ENCODE peak calls at places on chromosomes 12 and 14, in eight cellular contexts. H is nephron progenitor cell, F is cardiac muscle cell, L is HFFc6, B is tibial artery, G is mucosa of descending colon, M is BE2C, E is B cell. N is an unnamed sample.

GRCh38 chr12:57340104-57340503 is 89.1 kb upstream of the STAC3 start:
- DNase-seq in H (peak; percentile 33), F (peak; percentile 77), L (peak; percentile 17), B (peak; percentile 55), G (peak; percentile 34), M (no peak), E (no peak), N (no peak)

GRCh38 chr12:128992116-128992515 is 138.8 kb downstream of the GLT1D1 start:
- DNase-seq in H (no peak), F (no peak), L (no peak), B (no peak), G (no peak), M (no peak), E (no peak), N (no peak)

GRCh38 chr12:124347805-124348658 is 53.1 kb downstream of the RFLNA start:
- DNase-seq in H (peak; percentile 28), F (no peak), L (no peak), B (no peak), G (peak; percentile 48), M (no peak), E (no peak), N (peak; percentile 16)

GRCh38 chr14:100593751-100594624 is 6.8 kb upstream of the BEGAIN start:
- DNase-seq in H (no peak), F (no peak), L (no peak), B (no peak), G (no peak), M (peak; percentile 4), E (no peak), N (no peak)

GRCh38 chr12:109793826-109794501 is 39.2 kb downstream of the TRPV4 start:
- DNase-seq in H (no peak), F (no peak), L (no peak), B (no peak), G (no peak), M (no peak), E (no peak), N (no peak)

GRCh38 chr14:100307215-100308111 is 1.2 kb upstream of the SLC25A29 start:
- DNase-seq in H (peak; percentile 54), F (peak; percentile 43), L (no peak), B (no peak), G (peak; percentile 39), M (peak; percentile 34), E (peak; percentile 62), N (peak; percentile 47)

GRCh38 chr14:24054324-24054641 is 2.5 kb downstream of the CARMIL3 start:
- DNase-seq in H (no peak), F (no peak), L (no peak), B (no peak), G (no peak), M (no peak), E (no peak), N (no peak)

GRCh38 chr12:118536306-118536900 is 160.0 kb downstream of the SUDS3 start:
- DNase-seq in H (no peak), F (no peak), L (no peak), B (no peak), G (no peak), M (no peak), E (no peak), N (no peak)

GRCh38 chr12:122067966-122068365 is 10.6 kb upstream of the MLXIP start:
- DNase-seq in H (no peak), F (no peak), L (no peak), B (no peak), G (peak; percentile 59), M (no peak), E (peak; percentile 80), N (no peak)

GRCh38 chr12:65741662-65742480 is 82.4 kb upstream of the HMGA2 start:
- DNase-seq in H (peak; percentile 91), F (peak; percentile 84), L (peak; percentile 30), B (no peak), G (peak; percentile 7), M (no peak), E (peak; percentile 58), N (peak; percentile 80)

DNA sequence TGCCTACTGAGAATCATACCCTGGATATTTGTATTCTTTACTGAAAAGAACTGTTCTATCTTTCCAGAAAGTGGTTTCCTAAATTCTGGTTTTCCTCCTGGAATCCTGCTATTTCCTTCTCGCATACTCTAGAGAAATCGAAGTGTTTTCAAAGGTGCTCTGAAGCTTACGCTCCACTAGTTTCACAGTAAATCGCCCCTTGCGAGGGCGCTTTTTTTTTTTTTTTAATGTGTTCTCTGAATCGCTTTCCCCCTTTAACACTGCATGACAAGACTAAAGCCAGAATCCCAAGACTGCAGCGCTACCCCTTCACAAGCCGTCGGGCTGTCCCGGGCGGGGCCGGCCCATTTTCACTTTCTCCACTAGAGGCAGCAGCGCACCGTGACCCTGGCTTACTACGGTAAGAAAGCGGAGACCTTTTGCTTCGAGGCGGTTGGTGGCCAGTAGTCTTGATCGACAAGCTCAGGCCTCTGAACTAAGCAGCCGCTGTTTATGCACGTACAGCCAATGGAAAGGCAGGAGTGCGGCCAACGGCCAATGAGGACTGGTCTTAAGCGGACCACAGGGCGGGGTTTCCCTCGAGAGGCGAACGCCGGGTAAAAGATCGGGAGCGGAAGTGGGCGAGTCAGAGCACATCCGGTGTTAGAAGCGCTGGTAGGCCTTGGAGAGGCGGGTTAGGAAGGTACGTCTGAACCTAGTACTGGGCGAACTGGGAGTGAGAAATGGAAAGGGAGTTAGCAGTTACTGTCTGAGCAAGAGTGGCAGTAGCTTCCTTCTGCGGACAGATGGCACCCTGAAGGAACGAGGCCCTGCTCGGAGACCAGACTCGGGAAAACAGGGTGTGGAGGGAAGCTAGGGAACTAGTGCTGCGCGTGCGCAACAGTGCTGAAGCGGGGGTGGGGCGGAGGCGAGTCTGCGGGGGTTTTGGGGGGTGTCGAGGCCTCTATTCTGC is at the start of gene TMBIM6:
- DNase-seq in H (peak; percentile 97), F (peak; percentile 100), L (peak; percentile 100), B (peak; percentile 100), G (peak; percentile 99), M (peak; percentile 99), E (peak; percentile 86), N (peak; percentile 97)
- TF ChIP-seq CTCF in H (peak; percentile 91), F (peak; percentile 94), L (peak; percentile 94), B (peak; percentile 96), G (peak; percentile 96), M (peak; percentile 89), E (peak; percentile 97), N (peak; percentile 86)

DNA sequence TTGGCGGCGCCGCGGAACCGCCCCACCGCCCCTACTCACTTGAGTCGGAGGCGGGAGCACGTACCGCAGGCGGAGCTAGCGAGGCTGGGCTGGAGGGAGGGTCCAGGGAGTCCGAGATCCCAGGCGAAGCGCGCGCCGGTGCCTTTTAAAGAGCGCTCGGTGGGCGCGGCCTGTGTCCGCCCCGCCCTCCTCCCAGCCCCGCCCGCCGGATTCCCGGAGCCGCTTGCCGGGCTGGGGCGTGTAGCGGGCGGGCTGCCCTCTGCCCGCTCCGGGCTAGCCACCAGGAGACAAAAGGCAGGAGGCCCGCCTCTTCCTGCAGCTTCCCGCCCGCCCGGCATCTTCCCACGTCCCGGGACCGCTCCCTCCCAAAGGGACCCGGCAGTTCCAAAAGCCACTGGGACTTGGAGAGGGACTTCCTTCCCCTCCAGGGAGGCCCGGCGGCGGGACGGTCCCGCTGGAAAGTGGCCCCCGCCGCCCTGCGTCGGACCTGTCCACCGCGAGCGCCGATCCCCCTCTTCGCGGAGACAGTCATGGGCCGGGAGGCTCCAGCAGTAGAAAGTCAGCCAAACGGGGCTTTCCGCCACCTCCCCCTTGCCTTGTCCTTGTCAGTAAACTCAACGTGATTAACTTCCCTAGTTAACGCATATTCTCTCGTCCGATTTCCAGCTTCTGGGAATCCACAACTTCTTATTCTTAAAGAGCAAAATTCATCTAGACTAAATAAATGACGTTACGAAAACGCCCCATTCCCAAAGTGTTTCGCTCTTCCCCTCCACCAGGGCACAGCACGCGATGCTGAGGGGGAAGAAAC is at the start of gene CSRP2:
- DNase-seq in H (peak; percentile 96), F (peak; percentile 98), L (peak; percentile 58), B (peak; percentile 88), G (peak; percentile 91), M (peak; percentile 93), E (peak; percentile 78), N (peak; percentile 96)
- TF ChIP-seq CTCF in H (peak; percentile 30), F (peak; percentile 36), L (peak; percentile 54), B (peak; percentile 55), G (no peak), M (peak; percentile 26), E (no peak), N (no peak)

DNA sequence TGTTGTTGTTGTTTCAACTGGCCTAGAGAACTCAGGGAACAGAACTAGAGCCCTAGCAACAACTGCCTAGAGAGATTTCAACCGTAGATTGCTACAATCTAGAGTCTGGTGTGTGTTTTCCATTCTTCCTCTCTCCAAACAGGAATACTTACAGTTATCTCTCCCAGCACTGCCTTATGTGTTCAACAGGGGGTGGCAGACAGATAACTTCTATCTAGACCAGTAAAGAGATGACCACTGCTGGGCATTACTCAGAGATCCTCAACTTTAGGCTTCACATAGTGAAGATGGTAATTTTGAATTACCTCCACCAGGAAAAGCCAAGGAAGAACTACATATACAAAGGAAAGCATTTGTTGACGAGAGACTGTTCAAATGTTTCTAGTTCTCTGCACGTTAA is 4.8 kb downstream of the TXNDC16 start:
- DNase-seq in H (no peak), F (no peak), L (no peak), B (no peak), G (no peak), M (no peak), E (no peak), N (no peak)
- TF ChIP-seq CTCF in H (no peak), F (no peak), L (no peak), B (no peak), G (no peak), M (peak; percentile 27), E (no peak), N (no peak)

GRCh38 chr12:108327621-108328371 is 11.3 kb downstream of the CMKLR1 start:
- DNase-seq in H (no peak), F (no peak), L (no peak), B (no peak), G (no peak), M (no peak), E (no peak), N (no peak)
- TF ChIP-seq CTCF in H (no peak), F (no peak), L (no peak), B (no peak), G (no peak), M (no peak), E (no peak), N (no peak)

N was measured in endothelial cell.